ENCODE peak calls at places on chromosomes 11 and 22, in five cellular contexts. Z, P, T, C and N are unnamed samples.

GRCh38 chr11:73478737-73479347 is 102.6 kb downstream of the RELT start:
- DNase-seq in Z (no peak), P (no peak), T (peak), C (no peak), N (no peak)

GRCh38 chr11:75495749-75496641 is 29.7 kb downstream of the GDPD5 start:
- DNase-seq in Z (no peak), P (no peak), T (no peak), C (no peak), N (no peak)

GRCh38 chr11:106031210-106031845 is 9.3 kb upstream of the MSANTD4 start:
- DNase-seq in Z (no peak), P (no peak), T (no peak), C (no peak), N (no peak)

GRCh38 chr11:13759050-13759449 is 90.6 kb downstream of the FAR1 start:
- DNase-seq in Z (no peak), P (no peak), T (no peak), C (no peak), N (no peak)

GRCh38 chr22:43812890-43813289 is 785 bp upstream of the EFCAB6 start:
- DNase-seq in Z (no peak), P (no peak), T (no peak), C (no peak), N (no peak)

GRCh38 chr11:3808846-3809623 is 675 bp downstream of the PGAP2 start:
- DNase-seq in Z (no peak), P (no peak), T (peak), C (no peak), N (no peak)

GRCh38 chr11:75240381-75241035 is at the start of gene TPBGL:
- DNase-seq in Z (no peak), P (no peak), T (peak), C (peak), N (no peak)

GRCh38 chr22:43777204-43777671 is 34.9 kb downstream of the EFCAB6 start:
- DNase-seq in Z (no peak), P (no peak), T (no peak), C (no peak), N (no peak)

GRCh38 chr11:32161293-32161692 is 70.4 kb downstream of the RCN1 start:
- DNase-seq in Z (no peak), P (no peak), T (no peak), C (no peak), N (no peak)

DNA sequence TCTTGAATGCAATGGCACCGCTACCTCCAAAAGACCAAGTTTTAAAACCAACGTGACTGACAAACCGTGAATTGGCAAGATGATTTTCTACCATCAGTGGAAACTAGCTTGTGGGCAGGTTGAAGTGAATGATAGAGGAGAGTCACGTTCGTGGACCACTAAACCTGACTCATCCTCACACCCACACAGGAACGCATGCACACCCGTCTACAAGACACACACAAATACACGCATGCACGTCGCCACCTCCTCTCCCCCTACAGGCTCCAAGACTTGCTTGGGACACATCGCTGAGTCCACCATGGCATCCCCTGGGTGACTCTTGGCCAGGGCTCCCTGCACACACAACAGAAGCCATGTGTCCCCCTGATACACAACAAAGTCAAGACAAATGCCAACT is 14.4 kb downstream of the TMPRSS6 start:
- DNase-seq in Z (no peak), P (no peak), T (no peak), C (no peak), N (no peak)
- TF ChIP-seq CTCF in Z (no peak), P (no peak), T (no peak), C (no peak), N (no peak)

GRCh38 chr11:124873980-124874379 is 8.7 kb downstream of the ROBO3 start:
- DNase-seq in Z (no peak), P (peak), T (no peak), C (no peak), N (no peak)

GRCh38 chr11:124872741-124873140 is 7.5 kb downstream of the ROBO3 start:
- DNase-seq in Z (no peak), P (peak), T (no peak), C (no peak), N (no peak)

GRCh38 chr11:124875401-124875800 is 10.2 kb downstream of the ROBO3 start:
- DNase-seq in Z (no peak), P (no peak), T (no peak), C (no peak), N (no peak)

GRCh38 chr11:124875943-124876817 is 10.9 kb downstream of the ROBO3 start:
- DNase-seq in Z (peak), P (peak), T (peak), C (peak), N (peak)

DNA sequence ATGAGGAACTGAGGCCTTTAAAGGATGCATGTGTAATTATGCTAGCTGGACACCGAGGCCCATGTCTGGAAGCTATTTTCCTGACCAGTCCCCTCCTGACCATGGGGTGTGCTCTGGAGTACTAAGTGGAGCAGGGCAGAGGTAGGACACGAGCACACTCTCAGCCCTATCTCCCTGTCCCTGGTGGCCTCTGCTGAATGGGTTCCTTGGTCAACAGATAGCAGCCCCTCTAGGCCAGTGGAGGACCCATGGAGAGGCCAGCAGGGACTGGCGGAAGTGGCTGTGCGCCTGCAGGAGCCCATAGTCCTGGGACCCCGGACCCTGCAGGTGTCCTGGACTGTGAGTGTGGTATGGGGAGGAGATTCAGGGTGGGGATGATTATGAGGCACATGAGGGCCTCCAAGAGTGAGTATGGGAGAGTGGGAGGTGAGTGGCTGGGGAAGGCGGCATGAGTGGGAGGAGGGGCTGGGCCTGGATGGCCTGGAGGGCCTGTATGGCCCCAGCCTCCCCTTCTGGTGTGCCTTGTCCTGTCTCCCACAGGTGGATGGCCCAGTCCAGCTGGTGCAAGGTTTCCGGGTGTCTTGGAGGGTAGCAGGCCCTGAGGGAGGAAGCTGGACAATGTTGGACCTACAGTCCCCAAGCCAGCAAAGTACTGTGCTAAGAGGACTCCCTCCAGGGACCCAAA is 9.5 kb downstream of the ROBO3 start:
- DNase-seq in Z (no peak), P (no peak), T (no peak), C (no peak), N (no peak)
- TF ChIP-seq CTCF in Z (no peak), P (no peak), T (no peak), C (no peak), N (no peak)

DNA sequence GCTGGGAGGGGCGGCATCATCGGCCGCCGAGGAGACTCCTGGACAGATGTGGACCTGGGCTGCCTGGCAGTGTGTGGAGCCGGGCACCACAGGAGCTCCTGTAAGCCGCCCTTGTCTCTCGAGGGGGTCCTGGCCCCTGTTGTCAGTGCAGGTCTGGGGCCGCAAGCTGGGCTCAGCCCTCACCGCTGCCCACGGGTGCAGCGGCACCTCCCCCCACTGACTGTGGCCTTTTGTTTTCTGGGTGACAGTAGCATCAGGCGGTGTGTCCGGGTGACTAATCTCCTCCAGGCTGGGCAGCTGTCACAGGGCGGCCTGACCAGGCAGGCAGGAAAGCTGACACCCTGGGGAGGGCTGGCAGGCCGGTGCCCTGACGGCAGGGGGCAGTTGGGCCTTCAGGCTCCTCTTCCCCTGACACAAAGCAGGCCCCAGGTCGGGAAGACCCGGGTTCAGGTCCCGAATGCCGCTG is 16.2 kb downstream of the DGKZ start:
- DNase-seq in Z (peak), P (no peak), T (peak), C (no peak), N (no peak)
- TF ChIP-seq CTCF in Z (peak), P (no peak), T (peak), C (no peak), N (no peak)

DNA sequence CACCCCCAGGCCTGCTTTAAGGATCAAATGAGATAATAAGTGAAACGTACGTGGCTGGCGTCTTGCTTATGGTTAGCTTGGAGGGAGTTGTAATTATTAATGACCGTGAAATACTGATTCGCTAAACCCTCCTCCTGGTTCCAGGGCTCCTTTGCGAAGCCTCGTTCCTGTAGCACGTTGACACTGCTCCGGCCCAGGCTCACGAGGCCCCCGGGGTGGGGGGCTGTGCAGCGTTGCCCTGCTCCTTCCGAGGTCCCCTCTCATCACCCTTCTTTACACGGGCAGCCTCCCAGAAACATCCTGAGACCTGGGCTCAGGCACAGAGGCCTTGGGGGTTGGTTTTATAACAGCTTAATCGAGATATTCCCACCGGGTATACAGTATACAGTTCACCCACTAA is 9.1 kb downstream of the GRAMD4 start:
- DNase-seq in Z (no peak), P (no peak), T (no peak), C (no peak), N (no peak)
- TF ChIP-seq CTCF in Z (no peak), P (no peak), T (no peak), C (no peak), N (no peak)